ENCODE peak calls at places on chromosomes 6 and 20, in five cellular contexts. E, O, A, P and U are unnamed samples.
A peak's percentile ranks its signal among the peaks of the same experiment; 100 is the strongest.

GRCh38 chr6:24879351-24879750 is 56.4 kb downstream of the RIPOR2 start:
- DNase-seq in E (no peak), P (no peak), A (no peak), O (no peak), U (no peak)

GRCh38 chr20:10185741-10186558 is 32.7 kb upstream of the SNAP25 start:
- DNase-seq in P (no peak), O (no peak), A (no peak), E (peak; percentile 85), U (no peak)

GRCh38 chr20:57947421-57948176 is 237.8 kb upstream of the PMEPA1 start:
- DNase-seq in A (no peak), P (no peak), O (no peak), E (no peak), U (no peak)

GRCh38 chr20:59640267-59640666 is 35.9 kb downstream of the PHACTR3 start:
- DNase-seq in O (no peak), P (no peak), E (no peak), A (no peak), U (no peak)

GRCh38 chr20:8777866-8778265 is 291.0 kb upstream of the PLCB4 start:
- DNase-seq in A (no peak), P (no peak), E (no peak), O (no peak), U (no peak)

GRCh38 chr20:63028461-63028921 is 21.7 kb upstream of the BHLHE23 start:
- DNase-seq in O (no peak), E (no peak), A (peak; percentile 53), P (no peak), U (no peak)

GRCh38 chr6:125798734-125799510 is 8.2 kb downstream of the NCOA7 start:
- DNase-seq in P (no peak), E (no peak), A (no peak), O (no peak), U (no peak)

GRCh38 chr6:51292659-51293058 is 474.0 kb downstream of the TFAP2B start:
- DNase-seq in E (no peak), P (no peak), O (no peak), A (no peak), U (no peak)

GRCh38 chr20:58048096-58048702 is 180.3 kb downstream of the ANKRD60 start:
- DNase-seq in E (peak; percentile 73), A (no peak), O (no peak), P (no peak), U (no peak)

GRCh38 chr20:35821807-35822242 is 50.0 kb downstream of the PHF20 start:
- DNase-seq in E (no peak), O (no peak), A (peak; percentile 22), P (no peak), U (no peak)

GRCh38 chr6:92700411-92700810 is 718.9 kb downstream of the EPHA7 start:
- DNase-seq in O (no peak), A (no peak), E (no peak), P (no peak), U (no peak)

GRCh38 chr6:56416247-56416646 is 168.9 kb upstream of the COL21A1 start:
- DNase-seq in O (no peak), E (no peak), P (no peak), A (no peak), U (no peak)

GRCh38 chr20:24961384-24962181 is 12.5 kb downstream of the CST7 start:
- DNase-seq in P (no peak), E (no peak), O (no peak), A (no peak), U (no peak)

GRCh38 chr20:2402271-2402980 is 21.7 kb downstream of the TGM6 start:
- DNase-seq in E (no peak), O (no peak), P (no peak), A (no peak), U (no peak)